ENCODE peak calls at places on chromosomes 6 and 20, in four cellular contexts. C is K562, Q is WTC11, V is H1. L is an unnamed sample.

GRCh38 chr6:158086054-158086705 is 81.9 kb downstream of the SERAC1 start:
- DNase-seq in C (no peak), Q (no peak), V (no peak), L (no peak)

GRCh38 chr6:26575494-26575939 is 21.2 kb upstream of the ABT1 start:
- DNase-seq in C (peak), Q (peak), V (no peak), L (no peak)

GRCh38 chr20:33522256-33522820 is 32.4 kb downstream of the CBFA2T2 start:
- DNase-seq in C (no peak), Q (no peak), V (no peak), L (no peak)

GRCh38 chr6:2768125-2768524 is 2.9 kb downstream of the WRNIP1 start:
- DNase-seq in C (no peak), Q (no peak), V (no peak), L (no peak)

GRCh38 chr6:53179961-53180651 is 31.5 kb upstream of the GCM1 start:
- DNase-seq in C (no peak), Q (no peak), V (no peak), L (no peak)

GRCh38 chr6:155882527-155883333 is 427.1 kb upstream of the NOX3 start:
- DNase-seq in C (no peak), Q (no peak), V (no peak), L (no peak)

GRCh38 chr6:70108230-70108629 is 194.7 kb downstream of the COL9A1 start:
- DNase-seq in C (peak), Q (no peak), V (no peak), L (peak)

GRCh38 chr20:3890410-3890751 is 1.2 kb downstream of the PANK2 start:
- DNase-seq in C (no peak), Q (no peak), V (no peak), L (no peak)

GRCh38 chr6:166301611-166302529 is 6.3 kb downstream of the PRR18 start:
- DNase-seq in C (no peak), Q (no peak), V (no peak), L (no peak)

GRCh38 chr6:110341671-110342304 is 16.4 kb downstream of the METTL24 start:
- DNase-seq in C (peak), Q (peak), V (no peak), L (peak)

GRCh38 chr6:157665172-157665571 is 157.9 kb upstream of the SNX9 start:
- DNase-seq in C (no peak), Q (no peak), V (no peak), L (no peak)

GRCh38 chr20:22586645-22587310 is 2.4 kb upstream of the FOXA2 start:
- DNase-seq in C (peak), Q (peak), V (no peak), L (peak)

GRCh38 chr6:124967444-124967843 is 5.2 kb downstream of the RNF217 start:
- DNase-seq in C (peak), Q (no peak), V (no peak), L (no peak)

GRCh38 chr6:74780831-74781230 is 425.0 kb downstream of the COL12A1 start:
- DNase-seq in C (no peak), Q (no peak), V (no peak), L (no peak)

GRCh38 chr6:126300735-126301134 is 39.2 kb upstream of the CENPW start:
- DNase-seq in C (no peak), Q (no peak), V (no peak), L (no peak)

GRCh38 chr6:42761287-42762067 is 15.6 kb upstream of the TBCC start:
- DNase-seq in C (no peak), Q (no peak), V (no peak), L (no peak)

GRCh38 chr20:37007898-37008649 is 56.6 kb upstream of the SAMHD1 start:
- DNase-seq in C (peak), Q (no peak), V (no peak), L (peak)

GRCh38 chr6:20238688-20239587 is 26.7 kb upstream of the MBOAT1 start:
- DNase-seq in C (no peak), Q (peak), V (no peak), L (no peak)

GRCh38 chr6:135909737-135910387 is 58.4 kb downstream of the PDE7B start:
- DNase-seq in C (peak), Q (peak), V (peak), L (peak)

GRCh38 chr6:158207452-158207788 is 39.3 kb downstream of the GTF2H5 start:
- DNase-seq in C (no peak), Q (no peak), V (no peak), L (no peak)

DNA sequence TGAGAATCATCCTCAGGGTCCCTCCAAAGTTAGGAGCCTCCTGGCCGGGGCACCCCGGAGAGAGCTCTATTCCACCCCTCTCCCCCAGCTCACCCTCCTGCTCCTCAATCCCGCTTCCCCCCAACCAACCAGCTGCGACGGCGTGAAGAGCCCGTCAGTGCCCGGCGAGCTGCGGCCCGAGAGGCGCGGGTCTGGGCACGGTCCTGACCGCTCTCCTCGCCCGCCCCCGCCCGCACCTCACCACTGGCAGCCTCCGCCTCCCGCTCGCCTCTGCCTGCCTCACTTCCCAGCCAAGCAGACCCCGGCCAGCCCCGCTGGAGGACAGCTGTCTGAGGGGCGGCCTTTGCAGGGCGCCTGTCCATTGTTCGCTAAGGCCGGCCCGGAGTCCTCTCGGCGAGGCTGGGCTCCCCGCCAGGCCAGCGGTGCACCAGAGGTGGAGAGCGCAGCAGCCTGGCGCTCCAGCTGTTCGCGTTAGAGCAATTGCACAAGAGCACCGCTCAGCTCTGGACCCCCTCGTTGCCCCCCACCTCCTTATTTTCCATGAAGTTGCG is 1.2 kb downstream of the SOBP start:
- DNase-seq in C (no peak), Q (peak), V (no peak), L (peak)
- TF ChIP-seq TEAD4 in C (no peak), Q (no peak), V (no peak), L (no peak)

DNA sequence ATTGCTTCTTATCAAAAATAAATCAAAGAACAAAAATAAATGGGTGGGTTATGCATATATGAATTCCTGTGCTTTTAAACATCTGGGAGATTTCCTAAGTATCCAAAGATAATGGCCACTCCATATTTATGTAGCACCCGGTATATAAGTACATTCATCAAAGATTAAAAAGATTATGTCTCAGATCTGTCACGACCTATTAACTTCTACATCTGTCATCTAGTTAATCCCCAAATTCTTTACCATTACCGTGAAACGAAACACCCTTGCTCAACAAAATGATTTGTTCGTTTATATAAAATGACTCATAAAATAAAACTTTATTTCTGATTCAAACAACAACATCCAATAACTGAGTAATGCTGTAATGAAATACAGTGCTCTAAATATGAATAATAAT is 64.8 kb upstream of the FOXQ1 start:
- DNase-seq in C (no peak), Q (no peak), V (no peak), L (no peak)
- TF ChIP-seq TEAD4 in C (no peak), Q (no peak), V (no peak), L (no peak)

DNA sequence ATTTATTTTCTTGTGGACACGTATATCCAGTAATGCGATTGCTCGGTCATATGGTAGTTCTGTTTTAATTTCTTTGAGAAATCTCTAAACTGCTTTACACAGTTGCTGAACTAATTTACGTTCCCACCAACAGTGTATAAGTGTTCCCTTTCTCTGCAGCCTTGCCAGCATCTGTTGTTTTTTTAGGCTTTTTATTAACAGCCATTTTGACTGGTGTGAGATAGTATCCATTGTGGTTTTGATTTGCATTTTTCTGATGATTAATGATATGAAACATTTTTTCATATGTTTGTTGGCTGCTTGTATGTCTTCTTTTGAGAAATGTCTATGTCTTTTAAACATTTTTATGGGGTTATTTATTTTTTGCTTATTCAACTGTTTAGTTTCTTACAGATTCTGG is 196.7 kb downstream of the MOXD1 start:
- DNase-seq in C (no peak), Q (no peak), V (no peak), L (no peak)
- TF ChIP-seq TEAD4 in C (no peak), Q (no peak), V (no peak), L (no peak)

GRCh38 chr20:24979036-24979960 is 13.3 kb downstream of the APMAP start:
- DNase-seq in C (no peak), Q (no peak), V (no peak), L (no peak)
- TF ChIP-seq TEAD4 in C (no peak), Q (no peak), V (no peak), L (no peak)

L was measured in SK-N-SH.